ENCODE peak calls at places on chromosomes 12 and 14, in six cellular contexts. H is PC-9; S is CD4-positive, alpha-beta memory T cell; J is A549; E is HCT116; I is cardiac muscle cell. D is an unnamed sample. For H3K4me1, the result is how much of the 10 kb centered on the place peaks cover.

GRCh38 chr14:43200519-43200918 is 1306.6 kb downstream of the FSCB start:
- DNase-seq in S (no peak), H (no peak), E (no peak), J (no peak), I (no peak), D (no peak)

GRCh38 chr14:91310620-91311283 is 66.2 kb upstream of the GPR68 start:
- DNase-seq in E (no peak), S (peak), I (no peak), H (no peak), J (no peak), D (no peak)

GRCh38 chr14:60654303-60654925 is 5.1 kb upstream of the SIX1 start:
- DNase-seq in S (no peak), E (no peak), I (no peak), H (no peak), J (no peak), D (no peak)

GRCh38 chr12:49868952-49869815 is 26.3 kb upstream of the BCDIN3D start:
- DNase-seq in I (peak), J (peak), S (no peak), H (peak), E (no peak), D (peak)

GRCh38 chr14:99575043-99576023 is 28.7 kb downstream of the CCDC85C start:
- DNase-seq in H (peak), E (no peak), S (no peak), J (peak), I (peak), D (no peak)

GRCh38 chr12:38162013-38162412 is 154.6 kb upstream of the ALG10B start:
- DNase-seq in E (no peak), J (no peak), S (no peak), I (no peak), H (no peak), D (no peak)

GRCh38 chr12:89632778-89633177 is 75.9 kb downstream of the ATP2B1 start:
- DNase-seq in H (no peak), J (peak), E (no peak), I (no peak), S (no peak), D (no peak)

GRCh38 chr14:22653012-22653621 is 9.0 kb upstream of the OR6J1 start:
- DNase-seq in I (peak), J (peak), S (peak), H (peak), E (peak), D (peak)

GRCh38 chr12:127729381-127729780 is 537.6 kb upstream of the TMEM132C start:
- DNase-seq in E (no peak), S (no peak), H (no peak), I (no peak), J (no peak), D (no peak)

GRCh38 chr12:52828156-52829090 is 5.7 kb downstream of the KRT79 start:
- DNase-seq in I (no peak), J (no peak), E (no peak), H (no peak), S (no peak), D (no peak)

GRCh38 chr14:94394594-94395305 is 6.3 kb upstream of the SERPINA1 start:
- DNase-seq in E (no peak), H (no peak), I (no peak), J (no peak), S (no peak), D (peak)

GRCh38 chr12:86196465-86196864 is 59.7 kb downstream of the MGAT4C start:
- DNase-seq in H (no peak), S (no peak), E (no peak), I (no peak), J (no peak), D (no peak)

GRCh38 chr12:34398366-34398705 is 376.0 kb downstream of the ALG10 start:
- DNase-seq in S (no peak), J (no peak), I (no peak), E (no peak), H (no peak), D (peak)

DNA sequence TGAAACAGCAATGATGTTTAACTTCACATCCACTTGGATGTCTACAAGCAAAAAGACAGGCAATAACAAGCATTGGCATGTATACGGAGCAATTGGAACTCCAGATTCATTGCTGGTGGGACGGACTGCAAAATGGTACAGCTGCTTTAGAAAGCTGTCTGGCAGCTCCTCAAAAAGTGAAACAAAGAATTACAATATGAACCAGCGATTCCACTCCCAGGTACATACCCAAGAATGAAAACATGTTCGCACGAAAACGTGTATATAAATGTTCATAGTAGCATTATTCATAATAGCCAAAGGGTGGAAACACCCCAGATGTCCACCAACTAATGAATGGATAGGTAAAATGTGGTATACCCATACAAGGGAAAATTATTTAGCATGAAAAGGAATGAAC is 125.7 kb downstream of the HMGA2 start:
- DNase-seq in E (no peak), H (no peak), I (no peak), S (no peak), J (no peak), D (no peak)
- H3K4me1 ChIP-seq in E (half or more), H (under half), I (under half), S (under half), J (under half), D (under half)

GRCh38 chr14:83207550-83207949 is 1673.9 kb upstream of the SEL1L start:
- DNase-seq in I (no peak), H (no peak), S (no peak), J (no peak), E (no peak), D (no peak)

DNA sequence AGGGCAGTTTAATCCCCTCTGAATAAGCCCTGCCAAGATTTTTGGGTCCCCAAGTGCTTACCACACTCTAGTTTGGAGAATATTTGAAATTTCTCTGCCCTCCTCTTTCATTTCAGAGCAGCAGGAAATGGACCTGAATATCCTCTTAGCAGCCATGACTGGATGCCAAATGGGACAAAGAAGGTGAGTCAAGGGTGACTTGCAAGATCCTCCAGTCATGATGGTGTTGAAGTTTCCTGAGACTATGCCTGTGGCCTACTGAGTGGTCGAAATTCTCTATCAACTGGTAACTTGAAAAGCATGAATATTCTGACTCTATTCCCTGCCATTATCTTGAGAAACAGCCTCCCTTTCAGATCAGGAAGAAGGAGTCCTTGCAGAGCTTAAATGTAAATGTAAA is 1674.7 kb upstream of the SEL1L start:
- DNase-seq in H (no peak), S (no peak), E (no peak), J (peak), I (no peak), D (no peak)
- H3K4me1 ChIP-seq in H (under half), S (under half), E (under half), J (under half), I (under half), D (under half)

DNA sequence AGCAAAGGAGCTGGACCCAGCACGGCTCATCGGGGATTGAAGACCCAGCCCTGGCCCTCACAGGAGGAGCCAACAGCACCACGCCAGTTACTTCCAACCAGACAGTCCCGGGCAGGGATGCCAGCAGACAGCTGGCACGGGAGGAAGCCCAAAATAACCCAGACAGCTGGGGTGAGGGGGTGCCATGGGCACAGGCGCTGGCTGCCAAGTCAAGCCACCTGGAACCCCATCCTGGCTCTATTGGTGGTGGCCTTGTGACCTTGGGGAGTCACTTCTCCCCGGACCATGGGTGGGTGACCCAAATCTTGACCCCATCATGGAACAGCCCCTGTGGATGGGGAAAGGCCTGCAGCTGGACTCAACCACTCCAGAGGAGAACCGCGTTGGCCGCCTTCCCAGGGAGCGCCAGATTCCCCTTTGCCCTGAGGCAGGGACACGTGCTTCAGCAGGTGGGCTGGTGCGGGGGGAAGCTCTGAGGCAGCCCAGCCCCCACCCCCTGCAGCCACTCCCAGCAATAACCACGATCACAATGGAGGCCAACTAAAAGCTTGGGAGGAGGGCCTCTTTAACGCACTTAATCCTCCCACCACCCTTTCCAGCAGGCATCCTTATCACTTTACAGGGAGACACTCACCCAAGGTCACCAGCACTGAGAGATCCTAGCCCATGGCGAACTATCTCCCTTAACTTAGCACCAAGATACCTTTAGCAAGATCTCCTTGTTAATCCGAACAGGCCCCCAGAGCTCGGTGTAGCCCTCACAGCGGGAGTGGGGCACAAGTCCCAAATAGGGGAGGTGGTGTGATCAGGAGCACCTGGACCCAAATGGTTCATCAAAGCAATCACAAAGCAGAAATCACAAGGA is 4.7 kb upstream of the RHOF start:
- DNase-seq in E (no peak), S (no peak), I (no peak), J (peak), H (no peak), D (peak)
- H3K4me1 ChIP-seq in E (half or more), S (under half), I (under half), J (half or more), H (under half), D (half or more)

GRCh38 chr14:36660736-36661505 is 739 bp upstream of the PAX9 start:
- DNase-seq in E (no peak), J (no peak), S (no peak), H (no peak), I (no peak), D (no peak)

GRCh38 chr14:36658091-36659009 is 3.3 kb upstream of the PAX9 start:
- DNase-seq in I (no peak), S (no peak), E (no peak), H (no peak), J (no peak), D (no peak)

GRCh38 chr14:36657409-36658090 is 4.1 kb upstream of the PAX9 start:
- DNase-seq in S (no peak), E (no peak), H (no peak), I (no peak), J (no peak), D (no peak)

GRCh38 chr14:36659822-36660735 is 1.6 kb upstream of the PAX9 start:
- DNase-seq in S (no peak), J (no peak), E (no peak), H (no peak), I (no peak), D (no peak)

GRCh38 chr14:36659010-36659821 is 2.4 kb upstream of the PAX9 start:
- DNase-seq in H (no peak), I (no peak), S (no peak), J (no peak), E (no peak), D (no peak)
- H3K4me1 ChIP-seq in H (under half), I (under half), S (under half), J (under half), E (under half), D (under half)

GRCh38 chr14:68474741-68475140 is 318.1 kb downstream of the ZFP36L1 start:
- DNase-seq in E (no peak), S (no peak), I (no peak), J (no peak), H (peak), D (no peak)

GRCh38 chr14:68475802-68476201 is 317.1 kb downstream of the ZFP36L1 start:
- DNase-seq in E (no peak), S (no peak), H (no peak), I (no peak), J (no peak), D (no peak)

GRCh38 chr14:68479247-68479646 is 313.6 kb downstream of the ZFP36L1 start:
- DNase-seq in E (no peak), S (no peak), H (peak), J (no peak), I (peak), D (no peak)

GRCh38 chr14:68476212-68476964 is 316.5 kb downstream of the ZFP36L1 start:
- DNase-seq in H (peak), J (peak), S (no peak), I (no peak), E (no peak), D (peak)

DNA sequence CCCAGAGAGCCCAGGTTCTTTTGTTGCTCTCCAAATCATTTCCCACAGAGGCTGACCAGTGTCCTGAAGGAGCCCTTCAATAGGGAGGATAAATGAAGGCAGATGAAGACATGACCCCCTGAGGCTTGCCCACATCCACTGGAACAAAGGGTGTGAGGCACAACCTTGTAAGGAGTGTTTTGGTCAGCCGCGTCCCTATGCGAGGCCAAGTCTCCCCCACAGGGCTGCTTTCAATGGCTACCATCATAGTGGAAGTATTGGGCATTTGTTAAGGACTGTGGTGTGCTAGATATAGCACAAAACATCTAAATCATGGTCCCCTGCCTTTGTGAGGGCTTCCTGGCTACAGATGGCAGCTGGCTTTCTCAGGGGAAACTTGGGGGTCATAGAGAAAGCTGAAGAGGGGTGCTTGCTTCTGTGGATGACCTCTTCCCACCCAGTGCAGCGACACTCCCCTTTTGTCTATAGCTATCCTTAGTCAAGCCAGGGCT is 315.9 kb downstream of the ZFP36L1 start:
- DNase-seq in I (no peak), J (no peak), H (no peak), S (no peak), E (no peak), D (no peak)
- H3K4me1 ChIP-seq in I (under half), J (under half), H (half or more), S (under half), E (half or more), D (under half)